ENCODE peak calls at places on chromosome 10, in six cellular contexts. D is HepG2, G is GM12878, C is A549, S is NB4, T is K562. J is an unnamed sample.
A peak's percentile ranks its signal among the peaks of the same experiment; 100 is the strongest.

GRCh38 chr10:70807566-70807965 is 8.2 kb upstream of the SGPL1 start:
- DNase-seq in D (no peak), G (no peak), C (no peak), S (peak; percentile 30), T (no peak), J (no peak)

GRCh38 chr10:47107226-47107625 is 192.8 kb upstream of the GDF10 start:
- DNase-seq in D (no peak), G (no peak), C (no peak), S (no peak), T (no peak), J (no peak)

GRCh38 chr10:131692176-131692575 is 208.6 kb upstream of the PPP2R2D start:
- DNase-seq in D (no peak), G (no peak), C (no peak), S (no peak), T (no peak), J (no peak)

GRCh38 chr10:56319386-56319785 is 41.7 kb downstream of the ZWINT start:
- DNase-seq in D (no peak), G (peak; percentile 57), C (peak; percentile 2), S (peak; percentile 25), T (no peak), J (no peak)

GRCh38 chr10:124259139-124259825 is 159.4 kb downstream of the OAT start:
- DNase-seq in D (peak; percentile 47), G (no peak), C (peak; percentile 13), S (peak; percentile 73), T (no peak), J (no peak)

GRCh38 chr10:46286991-46287693 is at the start of gene ANTXRL:
- DNase-seq in D (no peak), G (no peak), C (no peak), S (no peak), T (no peak), J (no peak)

GRCh38 chr10:28719789-28720436 is 42.6 kb downstream of the BAMBI start:
- DNase-seq in D (peak; percentile 53), G (no peak), C (peak; percentile 51), S (no peak), T (no peak), J (peak; percentile 77)

GRCh38 chr10:27448926-27449325 is 55.2 kb upstream of the RAB18 start:
- DNase-seq in D (peak; percentile 4), G (no peak), C (peak; percentile 17), S (peak; percentile 52), T (no peak), J (no peak)

GRCh38 chr10:77737608-77738007 is 100.0 kb upstream of the KCNMA1 start:
- DNase-seq in D (no peak), G (no peak), C (peak; percentile 27), S (no peak), T (no peak), J (peak; percentile 94)

GRCh38 chr10:110708776-110709443 is 64.8 kb downstream of the RBM20 start:
- DNase-seq in D (no peak), G (no peak), C (no peak), S (no peak), T (no peak), J (no peak)

GRCh38 chr10:133420028-133420427 is 4.4 kb downstream of the SPRN start:
- DNase-seq in D (no peak), G (no peak), C (no peak), S (no peak), T (no peak), J (no peak)

GRCh38 chr10:6173203-6173602 is 29.5 kb upstream of the PFKFB3 start:
- DNase-seq in D (peak; percentile 45), G (no peak), C (peak; percentile 50), S (peak; percentile 70), T (no peak), J (no peak)

GRCh38 chr10:62919776-62920175 is 103.6 kb upstream of the EGR2 start:
- DNase-seq in D (no peak), G (no peak), C (no peak), S (no peak), T (no peak), J (no peak)

GRCh38 chr10:118459642-118460193 is 117.6 kb upstream of the FAM204A start:
- DNase-seq in D (peak; percentile 43), G (no peak), C (peak; percentile 61), S (peak; percentile 71), T (peak; percentile 60), J (peak; percentile 68)

GRCh38 chr10:77925795-77926565 is 575 bp downstream of the DLG5 start:
- DNase-seq in D (no peak), G (no peak), C (peak; percentile 54), S (peak; percentile 70), T (no peak), J (peak; percentile 39)

GRCh38 chr10:97131041-97131659 is 54.6 kb downstream of the SLIT1 start:
- DNase-seq in D (no peak), G (no peak), C (no peak), S (no peak), T (no peak), J (no peak)

GRCh38 chr10:43892062-43892765 is 243.5 kb upstream of the ZNF32 start:
- DNase-seq in D (no peak), G (no peak), C (no peak), S (peak; percentile 3), T (no peak), J (no peak)

GRCh38 chr10:76052798-76053473 is 621.5 kb downstream of the LRMDA start:
- DNase-seq in D (no peak), G (no peak), C (no peak), S (no peak), T (no peak), J (no peak)

GRCh38 chr10:32379314-32379949 is 32.5 kb upstream of the EPC1 start:
- DNase-seq in D (peak; percentile 43), G (no peak), C (peak; percentile 66), S (peak; percentile 73), T (peak; percentile 41), J (peak; percentile 71)

GRCh38 chr10:13717936-13718772 is 131.4 kb downstream of the PRPF18 start:
- DNase-seq in D (peak; percentile 7), G (no peak), C (no peak), S (peak; percentile 84), T (no peak), J (no peak)

GRCh38 chr10:89503633-89504345 is 31.6 kb downstream of the SLC16A12 start:
- DNase-seq in D (no peak), G (no peak), C (no peak), S (peak; percentile 45), T (no peak), J (no peak)

GRCh38 chr10:82020999-82021398 is 146.0 kb downstream of the NRG3 start:
- DNase-seq in D (no peak), G (no peak), C (no peak), S (no peak), T (no peak), J (no peak)

GRCh38 chr10:70404906-70405824 is 1.2 kb downstream of the EIF4EBP2 start:
- DNase-seq in D (peak; percentile 83), G (no peak), C (peak; percentile 81), S (peak; percentile 99), T (peak; percentile 45), J (peak; percentile 62)

GRCh38 chr10:129853236-129853946 is 110.7 kb downstream of the EBF3 start:
- DNase-seq in D (peak; percentile 25), G (no peak), C (peak; percentile 26), S (peak; percentile 47), T (no peak), J (no peak)

GRCh38 chr10:128716181-128716580 is 590.0 kb upstream of the MKI67 start:
- DNase-seq in D (no peak), G (no peak), C (no peak), S (no peak), T (no peak), J (no peak)

GRCh38 chr10:86353506-86354485 is 12.8 kb downstream of the GRID1 start:
- DNase-seq in D (no peak), G (no peak), C (no peak), S (no peak), T (no peak), J (no peak)

GRCh38 chr10:74799840-74800239 is 26.6 kb upstream of the KAT6B start:
- DNase-seq in D (peak; percentile 17), G (no peak), C (peak; percentile 44), S (peak; percentile 20), T (no peak), J (peak; percentile 98)

GRCh38 chr10:17366705-17367104 is 87.7 kb downstream of the ST8SIA6 start:
- DNase-seq in D (no peak), G (no peak), C (no peak), S (no peak), T (no peak), J (no peak)

GRCh38 chr10:17368708-17369272 is 85.6 kb downstream of the ST8SIA6 start:
- DNase-seq in D (no peak), G (no peak), C (no peak), S (no peak), T (no peak), J (no peak)

GRCh38 chr10:17365402-17365801 is 89.0 kb downstream of the ST8SIA6 start:
- DNase-seq in D (no peak), G (no peak), C (no peak), S (no peak), T (no peak), J (no peak)
- TF ChIP-seq MYC in D (no peak), G (no peak), C (no peak), S (no peak), T (no peak), J (no peak)

DNA sequence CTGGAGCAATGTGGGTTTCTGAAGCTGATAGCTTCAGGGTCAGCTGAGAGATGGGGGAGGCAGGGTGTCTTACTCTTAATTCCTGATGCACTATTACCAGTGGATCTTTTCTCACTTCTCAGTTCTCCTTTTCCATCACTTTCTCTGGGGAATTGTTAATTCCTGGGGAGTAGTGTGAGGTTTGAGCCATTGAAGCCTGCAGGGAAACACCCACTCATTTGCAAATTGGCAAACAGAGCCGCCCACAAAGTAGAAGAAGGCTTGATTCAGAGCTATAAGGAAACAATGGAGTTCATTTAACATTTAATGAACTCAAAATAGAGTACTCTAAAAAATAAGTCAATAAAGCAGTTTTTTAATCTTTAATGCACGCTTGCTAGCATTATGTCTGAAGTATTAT is 4.3 kb upstream of the TECTB start:
- DNase-seq in D (no peak), G (no peak), C (no peak), S (peak; percentile 19), T (no peak), J (no peak)
- TF ChIP-seq MYC in D (no peak), G (no peak), C (no peak), S (no peak), T (no peak), J (no peak)

GRCh38 chr10:68598978-68599753 is 39.0 kb downstream of the TET1 start:
- DNase-seq in D (peak; percentile 56), G (no peak), C (no peak), S (no peak), T (peak; percentile 34), J (no peak)
- TF ChIP-seq MYC in D (peak; percentile 61), G (no peak), C (no peak), S (no peak), T (no peak), J (no peak)

DNA sequence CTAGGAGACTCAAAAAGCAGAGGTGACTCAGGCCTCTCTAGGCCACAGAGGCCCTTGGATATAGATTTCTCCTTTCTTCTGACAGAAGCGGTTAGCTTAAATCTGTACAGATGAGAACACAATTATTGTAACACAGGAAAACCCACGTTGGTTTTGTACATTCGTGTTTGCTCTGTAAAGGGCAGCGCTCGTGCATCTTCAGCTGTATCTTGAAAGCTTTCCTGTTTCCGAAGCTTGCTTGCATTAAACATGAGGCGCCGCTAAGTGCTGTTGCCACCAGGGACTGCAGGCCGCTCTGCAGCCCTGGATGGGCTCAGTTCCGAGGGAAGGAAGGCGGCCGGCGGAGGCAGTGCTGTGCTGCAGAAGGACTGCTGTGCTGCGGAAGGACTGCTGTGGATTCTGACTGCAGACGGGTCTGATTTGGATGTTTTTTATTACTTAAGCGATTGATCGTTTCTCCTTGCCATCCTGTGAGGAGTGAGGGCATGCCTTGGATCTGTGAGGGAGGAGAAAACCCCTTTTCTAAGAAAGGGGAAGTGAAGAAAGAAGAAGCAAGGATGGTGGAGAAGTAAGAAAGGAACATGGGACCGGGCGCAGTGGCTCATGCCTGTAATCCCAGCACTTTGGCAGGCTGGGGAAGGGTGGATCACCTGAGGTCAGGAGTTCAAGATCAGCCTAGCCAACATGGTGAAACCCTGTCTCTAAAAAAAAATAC is 53.4 kb downstream of the FHIP2A start:
- DNase-seq in D (peak; percentile 19), G (no peak), C (no peak), S (peak; percentile 66), T (no peak), J (no peak)
- TF ChIP-seq MYC in D (no peak), G (no peak), C (no peak), S (no peak), T (no peak), J (no peak)

J was measured in endothelial cell of umbilical vein.